ENCODE peak calls at places on chromosomes 4 and X, in five cellular contexts. F, P, N, E and Q are unnamed samples. For H3K79me2 and H3K4me1, the result is how much of the 10 kb centered on the place peaks cover.

GRCh38 chr4:60088803-60089202 is 1111.3 kb upstream of the ADGRL3 start:
- DNase-seq in F (no peak), P (no peak), N (no peak), E (no peak), Q (no peak)

GRCh38 chr4:3037957-3038451 is 36.3 kb downstream of the HTT-AS start:
- DNase-seq in F (no peak), P (no peak), N (no peak), E (no peak), Q (no peak)

GRCh38 chr4:87060957-87061356 is 126.1 kb downstream of the AFF1 start:
- DNase-seq in F (peak), P (peak), N (no peak), E (peak), Q (no peak)

GRCh38 chr4:108094923-108095482 is 73.7 kb downstream of the LEF1 start:
- DNase-seq in F (no peak), P (no peak), N (no peak), E (no peak), Q (no peak)

GRCh38 chr4:166838975-166839614 is 395.2 kb downstream of the SPOCK3 start:
- DNase-seq in F (no peak), P (no peak), N (peak), E (no peak), Q (no peak)

GRCh38 chr4:109032676-109033075 is 269.8 kb downstream of the COL25A1 start:
- DNase-seq in F (no peak), P (no peak), N (no peak), E (no peak), Q (peak)

GRCh38 chr4:78057600-78058560 is 757 bp downstream of the FRAS1 start:
- DNase-seq in F (peak), P (no peak), N (no peak), E (peak), Q (peak)

GRCh38 chr4:44256414-44256813 is 192.2 kb downstream of the KCTD8 start:
- DNase-seq in F (no peak), P (no peak), N (no peak), E (no peak), Q (peak)

GRCh38 chr4:7985072-7985471 is 45.4 kb upstream of the AFAP1 start:
- DNase-seq in F (no peak), P (no peak), N (no peak), E (no peak), Q (no peak)
- H3K4me2 ChIP-seq in F (no peak), P (no peak), N (no peak), E (no peak), Q (no peak)

GRCh38 chrX:19772759-19773623 is 114.4 kb downstream of the SH3KBP1 start:
- DNase-seq in F (no peak), P (no peak), N (no peak), E (peak), Q (no peak)
- H3K79me2 ChIP-seq in F (under half), P (under half), N (half or more), E (under half), Q (under half)

GRCh38 chr4:15902741-15903140 is 35.8 kb downstream of the FGFBP1 start:
- DNase-seq in F (no peak), P (no peak), N (no peak), E (no peak), Q (no peak)

GRCh38 chr4:15906024-15906443 is 32.5 kb downstream of the FGFBP1 start:
- DNase-seq in F (peak), P (peak), N (no peak), E (no peak), Q (peak)

GRCh38 chr4:15910150-15910945 is 28.2 kb downstream of the FGFBP1 start:
- DNase-seq in F (no peak), P (no peak), N (no peak), E (no peak), Q (no peak)

GRCh38 chr4:15912236-15912635 is 26.3 kb downstream of the FGFBP1 start:
- DNase-seq in F (peak), P (no peak), N (no peak), E (no peak), Q (no peak)

GRCh38 chr4:15907430-15907829 is 31.1 kb downstream of the FGFBP1 start:
- DNase-seq in F (no peak), P (no peak), N (no peak), E (no peak), Q (no peak)
- H3K4me1 ChIP-seq in F (under half), P (under half), N (under half), E (under half), Q (under half)

DNA sequence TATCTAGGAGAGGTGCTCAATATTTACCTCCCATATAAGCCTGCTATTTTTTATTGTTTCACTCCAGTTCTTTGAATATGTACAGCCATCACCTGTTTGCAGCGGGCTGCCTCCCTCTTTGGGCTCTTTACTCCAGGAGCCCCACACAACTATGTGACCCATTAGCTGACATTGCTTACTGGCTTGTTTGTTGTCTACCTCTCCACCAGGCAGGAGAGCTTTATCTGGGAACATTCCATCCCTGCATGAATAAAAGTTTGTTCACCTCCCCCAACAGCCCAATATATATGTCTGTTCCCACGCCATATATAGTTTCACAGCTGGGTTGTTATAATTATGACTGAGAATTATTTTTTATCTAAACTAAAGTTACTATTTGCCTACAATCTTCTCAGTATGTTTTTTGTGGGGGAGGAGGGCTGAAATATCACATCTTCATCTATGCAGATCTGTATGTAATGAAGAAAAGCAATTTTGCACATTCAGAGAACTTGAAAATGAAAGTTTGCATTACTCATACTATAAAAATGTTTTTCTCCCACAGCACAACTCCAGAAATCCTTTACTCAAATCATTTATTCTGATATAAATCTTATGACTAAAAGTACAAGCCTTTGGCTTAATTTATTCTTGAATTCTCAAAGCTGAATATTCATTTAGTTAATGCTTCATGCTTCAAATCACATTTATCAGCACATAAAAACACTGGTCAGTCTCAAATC is 61.2 kb upstream of the DAPP1 start:
- DNase-seq in F (peak), P (no peak), N (no peak), E (peak), Q (no peak)
- H3K4me2 ChIP-seq in F (peak), P (no peak), N (no peak), E (no peak), Q (no peak)

GRCh38 chr4:152104286-152104685 is 343.5 kb upstream of the GATB start:
- DNase-seq in F (no peak), P (no peak), N (no peak), E (no peak), Q (no peak)
- H3K79me2 ChIP-seq in F (under half), P (under half), N (under half), E (under half), Q (under half)

GRCh38 chr4:73603307-73603710 is 16.9 kb downstream of the RASSF6 start:
- DNase-seq in F (peak), P (no peak), N (no peak), E (peak), Q (no peak)
- H3K4me1 ChIP-seq in F (under half), P (under half), N (under half), E (under half), Q (under half)

GRCh38 chr4:113686950-113687718 is 74.4 kb downstream of the CAMK2D start:
- DNase-seq in F (peak), P (no peak), N (peak), E (peak), Q (no peak)
- H3K4me2 ChIP-seq in F (peak), P (no peak), N (no peak), E (no peak), Q (no peak)

GRCh38 chr4:40232610-40233009 is 35.8 kb downstream of the RHOH start:
- DNase-seq in F (no peak), P (no peak), N (no peak), E (no peak), Q (no peak)
- H3K79me2 ChIP-seq in F (under half), P (under half), N (half or more), E (under half), Q (under half)